ENCODE peak calls at places on chromosomes 12 and 14, in nine cellular contexts. Y is dorsolateral prefrontal cortex; I is A549; W is uterus; F is H9; J is HepG2; D is substantia nigra; P is naive thymus-derived CD4-positive, alpha-beta T cell; B is testis. T is an unnamed sample.

GRCh38 chr12:108126990-108127468 is 2.1 kb upstream of the WSCD2 start:
- DNase-seq in Y (no peak), I (no peak), W (peak), F (no peak), J (no peak), D (no peak), P (no peak), B (no peak), T (no peak)

GRCh38 chr14:23070262-23071129 is 13.2 kb upstream of the CDH24 start:
- DNase-seq in Y (no peak), I (no peak), W (no peak), F (no peak), J (no peak), D (no peak), P (no peak), B (no peak), T (no peak)

GRCh38 chr12:106139422-106140141 is 828 bp upstream of the NUAK1 start:
- DNase-seq in Y (peak), I (peak), W (peak), F (peak), J (peak), D (peak), P (no peak), B (peak), T (peak)

GRCh38 chr12:1747609-1748008 is 56.7 kb downstream of the ADIPOR2 start:
- DNase-seq in Y (no peak), I (no peak), W (no peak), F (no peak), J (no peak), D (no peak), P (no peak), B (no peak), T (no peak)

GRCh38 chr12:106223485-106224391 is 24.1 kb downstream of the CKAP4 start:
- DNase-seq in Y (peak), I (peak), W (peak), F (peak), J (peak), D (peak), P (peak), B (peak), T (peak)

GRCh38 chr12:12872139-12872933 is 19.0 kb upstream of the GPRC5A start:
- DNase-seq in Y (no peak), I (peak), W (no peak), F (peak), J (peak), D (no peak), P (no peak), B (no peak), T (no peak)

GRCh38 chr12:116265361-116266128 is 11.9 kb downstream of the MED13L start:
- DNase-seq in Y (no peak), I (no peak), W (no peak), F (no peak), J (no peak), D (no peak), P (no peak), B (no peak), T (no peak)

GRCh38 chr12:45938566-45938965 is 51.8 kb downstream of the SCAF11 start:
- DNase-seq in Y (no peak), I (no peak), W (no peak), F (no peak), J (no peak), D (no peak), P (no peak), B (no peak), T (no peak)

GRCh38 chr14:76961631-76962302 is 66.7 kb downstream of the IRF2BPL start:
- DNase-seq in Y (peak), I (peak), W (peak), F (peak), J (peak), D (peak), P (peak), B (peak), T (peak)

GRCh38 chr12:111022386-111022785 is 102.0 kb upstream of the MYL2 start:
- DNase-seq in Y (no peak), I (no peak), W (no peak), F (no peak), J (no peak), D (no peak), P (no peak), B (no peak), T (no peak)

GRCh38 chr14:29240046-29240445 is 473.5 kb downstream of the FOXG1 start:
- DNase-seq in Y (no peak), I (peak), W (no peak), F (no peak), J (no peak), D (no peak), P (no peak), B (no peak), T (no peak)

GRCh38 chr12:120628919-120629318 is 11.5 kb upstream of the CABP1 start:
- DNase-seq in Y (no peak), I (peak), W (no peak), F (peak), J (peak), D (no peak), P (no peak), B (peak), T (no peak)

GRCh38 chr12:55009171-55009570 is 10.6 kb upstream of the NEUROD4 start:
- DNase-seq in Y (no peak), I (no peak), W (no peak), F (no peak), J (no peak), D (no peak), P (no peak), B (no peak), T (no peak)

GRCh38 chr12:89994901-89995300 is 286.3 kb upstream of the ATP2B1 start:
- DNase-seq in Y (no peak), I (no peak), W (no peak), F (no peak), J (no peak), D (no peak), P (no peak), B (no peak), T (no peak)

GRCh38 chr12:100249936-100250335 is 16.9 kb downstream of the DEPDC4 start:
- DNase-seq in Y (no peak), I (no peak), W (no peak), F (no peak), J (no peak), D (no peak), P (no peak), B (no peak), T (no peak)

GRCh38 chr12:64797156-64797555 is 27.3 kb upstream of the TBC1D30 start:
- DNase-seq in Y (no peak), I (peak), W (no peak), F (no peak), J (peak), D (no peak), P (no peak), B (no peak), T (no peak)

GRCh38 chr14:72651715-72652114 is 242.2 kb downstream of the DPF3 start:
- DNase-seq in Y (no peak), I (no peak), W (no peak), F (no peak), J (no peak), D (no peak), P (no peak), B (no peak), T (no peak)

GRCh38 chr14:87082917-87083316 is 910.1 kb downstream of the GALC start:
- DNase-seq in Y (no peak), I (no peak), W (no peak), F (no peak), J (no peak), D (no peak), P (no peak), B (no peak), T (no peak)

GRCh38 chr12:11607313-11608081 is 42.0 kb upstream of the ETV6 start:
- DNase-seq in Y (no peak), I (no peak), W (no peak), F (no peak), J (peak), D (no peak), P (no peak), B (no peak), T (no peak)

GRCh38 chr14:60515244-60515695 is 6.3 kb downstream of the SIX6 start:
- DNase-seq in Y (no peak), I (no peak), W (no peak), F (no peak), J (no peak), D (no peak), P (no peak), B (peak), T (no peak)

GRCh38 chr14:61542848-61543790 is 152.2 kb upstream of the HIF1A start:
- DNase-seq in Y (no peak), I (no peak), W (no peak), F (no peak), J (no peak), D (no peak), P (no peak), B (peak), T (no peak)

GRCh38 chr12:1806301-1807106 is 13.9 kb upstream of the LRTM2 start:
- DNase-seq in Y (peak), I (no peak), W (peak), F (no peak), J (no peak), D (no peak), P (no peak), B (no peak), T (no peak)

GRCh38 chr12:6387541-6387940 is 3.6 kb downstream of the LTBR start:
- DNase-seq in Y (no peak), I (no peak), W (no peak), F (peak), J (no peak), D (no peak), P (no peak), B (no peak), T (no peak)

GRCh38 chr12:6384499-6385436 is 806 bp downstream of the LTBR start:
- DNase-seq in Y (no peak), I (no peak), W (peak), F (peak), J (no peak), D (no peak), P (no peak), B (peak), T (no peak)

GRCh38 chr12:6386522-6386921 is 2.6 kb downstream of the LTBR start:
- DNase-seq in Y (no peak), I (no peak), W (no peak), F (no peak), J (no peak), D (no peak), P (no peak), B (no peak), T (no peak)

GRCh38 chr12:6383572-6384498 is at the start of gene LTBR:
- DNase-seq in Y (peak), I (peak), W (peak), F (peak), J (peak), D (peak), P (no peak), B (peak), T (peak)

DNA sequence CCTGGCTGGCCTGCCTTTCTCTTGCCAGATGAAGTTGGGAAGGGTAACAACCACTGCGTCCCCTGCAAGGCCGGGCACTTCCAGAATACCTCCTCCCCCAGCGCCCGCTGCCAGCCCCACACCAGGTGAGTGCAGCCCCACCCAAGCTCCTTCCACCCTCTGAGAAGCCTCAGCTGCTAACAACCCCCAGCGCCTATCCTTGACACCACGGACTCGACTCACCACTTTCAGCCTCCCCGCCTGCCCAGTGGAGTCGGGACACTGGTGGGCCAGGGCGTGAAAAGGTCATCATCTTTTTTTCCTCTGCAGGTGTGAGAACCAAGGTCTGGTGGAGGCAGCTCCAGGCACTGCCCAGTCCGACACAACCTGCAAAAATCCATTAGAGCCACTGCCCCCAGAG is 2.1 kb downstream of the LTBR start:
- DNase-seq in Y (no peak), I (no peak), W (no peak), F (peak), J (no peak), D (no peak), P (no peak), B (no peak), T (no peak)
- H3K27ac ChIP-seq in Y (no peak), I (peak), W (peak), F (no peak), J (no peak), D (no peak), P (no peak), B (no peak), T (peak)

DNA sequence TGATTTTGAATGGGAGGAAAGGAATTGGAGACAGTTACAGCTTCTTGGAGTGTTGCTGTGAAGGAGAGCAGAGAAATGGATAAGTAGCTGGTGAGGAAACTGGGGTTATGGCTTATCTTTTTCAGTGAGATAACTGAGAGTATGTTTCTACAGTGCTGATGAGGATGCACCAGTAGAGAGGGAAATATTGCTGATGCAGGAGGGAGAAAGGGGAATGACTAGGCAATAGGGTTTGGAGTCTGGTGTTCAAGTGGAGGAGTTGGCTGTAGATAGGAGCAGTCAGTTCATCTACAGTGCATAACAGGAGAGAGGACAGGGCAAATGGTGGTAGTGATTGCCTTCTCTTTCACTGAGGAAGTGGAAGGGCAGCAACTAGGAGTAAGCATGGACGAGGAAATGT is 33.0 kb downstream of the SPATS2 start:
- DNase-seq in Y (no peak), I (no peak), W (no peak), F (no peak), J (no peak), D (no peak), P (no peak), B (no peak), T (no peak)
- H3K27ac ChIP-seq in Y (no peak), I (no peak), W (no peak), F (no peak), J (no peak), D (no peak), P (no peak), B (no peak), T (no peak)

DNA sequence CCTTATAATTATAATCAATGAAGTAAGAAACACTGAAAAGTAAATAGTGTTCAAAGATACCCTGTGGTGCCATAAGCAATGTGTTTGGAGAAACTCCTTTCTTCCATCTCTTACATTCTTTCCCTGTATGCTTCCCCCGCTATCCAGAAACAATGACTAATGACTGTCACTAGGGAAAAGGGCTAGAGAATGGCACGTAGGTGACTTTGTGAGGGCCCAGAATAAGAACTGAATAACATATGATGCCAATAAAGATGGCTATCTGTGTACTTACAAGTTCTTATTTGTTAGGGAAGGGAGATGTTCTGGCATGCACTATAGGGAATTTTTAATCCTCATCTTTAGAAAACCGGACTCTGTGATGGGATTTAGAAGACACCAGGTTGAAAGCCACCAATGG is 4.7 kb upstream of the KRT7 start:
- DNase-seq in Y (no peak), I (no peak), W (no peak), F (no peak), J (no peak), D (no peak), P (no peak), B (no peak), T (no peak)
- H3K27ac ChIP-seq in Y (no peak), I (peak), W (no peak), F (no peak), J (no peak), D (no peak), P (no peak), B (no peak), T (no peak)

DNA sequence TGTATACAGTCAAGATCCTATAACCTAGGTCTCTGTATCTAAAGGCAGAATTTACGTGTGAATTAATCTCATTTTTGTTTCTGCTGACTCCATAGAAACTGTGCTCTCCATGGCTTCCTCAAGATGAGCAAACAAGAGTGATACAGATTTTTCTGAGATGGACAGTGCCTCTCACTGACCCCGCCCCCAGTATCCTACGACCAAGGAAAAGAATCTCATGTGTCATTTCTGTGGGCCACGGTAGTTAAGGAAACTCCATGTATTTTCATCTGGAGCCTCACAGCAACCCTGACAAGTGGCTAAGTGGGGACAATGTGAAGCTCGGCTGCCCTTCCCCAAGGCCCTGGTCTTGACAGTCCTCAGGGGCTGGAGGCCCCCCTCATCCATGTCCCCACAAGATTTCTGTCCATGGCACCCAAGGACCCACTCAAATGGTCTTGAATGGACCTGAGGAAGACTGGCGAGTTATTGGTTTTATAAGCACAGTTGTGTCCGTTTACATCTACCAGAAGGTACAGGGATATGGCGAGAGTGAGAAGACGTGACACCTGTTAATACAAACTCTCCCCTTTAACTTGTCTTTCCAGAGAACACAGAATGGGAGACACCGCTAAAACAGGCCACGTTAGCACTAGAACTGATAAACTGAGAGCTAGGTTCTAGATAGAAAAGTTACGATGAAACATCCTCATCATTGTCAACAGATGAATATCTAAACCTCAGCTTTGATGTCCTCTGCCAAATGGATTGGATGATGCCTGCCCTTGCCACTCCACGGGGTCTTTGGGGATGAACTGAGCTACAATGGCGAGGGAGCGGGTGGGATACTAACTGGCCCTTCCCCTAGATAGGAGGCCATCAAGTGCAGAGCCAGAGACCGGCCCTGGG is 108.4 kb upstream of the EGLN3 start:
- DNase-seq in Y (no peak), I (peak), W (no peak), F (no peak), J (no peak), D (no peak), P (no peak), B (no peak), T (no peak)
- H3K27ac ChIP-seq in Y (peak), I (peak), W (peak), F (no peak), J (peak), D (peak), P (no peak), B (peak), T (peak)

GRCh38 chr14:89617471-89618291 is 200.6 kb upstream of the FOXN3 start:
- DNase-seq in Y (peak), I (no peak), W (no peak), F (no peak), J (peak), D (peak), P (peak), B (peak), T (no peak)
- H3K27ac ChIP-seq in Y (peak), I (no peak), W (peak), F (peak), J (peak), D (peak), P (peak), B (peak), T (peak)

GRCh38 chr12:123238330-123238682 is 5.1 kb downstream of the MTRFR start:
- DNase-seq in Y (peak), I (no peak), W (no peak), F (no peak), J (no peak), D (no peak), P (no peak), B (no peak), T (no peak)
- H3K27ac ChIP-seq in Y (no peak), I (no peak), W (peak), F (no peak), J (no peak), D (no peak), P (peak), B (no peak), T (no peak)

GRCh38 chr12:42422785-42423184 is 96.8 kb downstream of the PPHLN1 start:
- DNase-seq in Y (no peak), I (no peak), W (no peak), F (no peak), J (no peak), D (no peak), P (no peak), B (no peak), T (no peak)

GRCh38 chr12:42421844-42422779 is 96.1 kb downstream of the PPHLN1 start:
- DNase-seq in Y (no peak), I (peak), W (no peak), F (no peak), J (no peak), D (no peak), P (no peak), B (no peak), T (no peak)

GRCh38 chr12:42428850-42429249 is 102.9 kb downstream of the PPHLN1 start:
- DNase-seq in Y (no peak), I (no peak), W (no peak), F (no peak), J (no peak), D (no peak), P (no peak), B (no peak), T (no peak)

DNA sequence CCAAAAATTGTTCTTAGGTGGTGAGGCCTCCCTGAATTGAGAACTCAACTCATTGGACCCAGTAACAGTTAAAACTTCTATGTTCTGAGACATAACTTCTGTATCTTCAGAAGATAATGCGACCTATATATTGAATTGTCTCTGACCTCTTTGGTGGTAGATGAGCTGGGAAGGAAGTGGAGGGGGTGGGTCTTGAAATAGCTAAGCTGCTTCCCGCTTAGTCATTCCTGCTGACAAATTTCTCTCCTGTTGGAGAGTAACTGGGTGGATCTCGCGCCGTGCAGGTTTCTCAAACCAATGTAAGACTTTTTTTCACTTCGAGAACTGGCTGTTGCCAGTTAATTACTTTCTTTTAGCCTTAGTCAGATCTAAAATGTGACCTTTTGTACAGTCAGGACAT is 100.8 kb downstream of the PPHLN1 start:
- DNase-seq in Y (no peak), I (peak), W (no peak), F (peak), J (no peak), D (no peak), P (no peak), B (no peak), T (no peak)
- H3K27ac ChIP-seq in Y (no peak), I (peak), W (no peak), F (no peak), J (no peak), D (no peak), P (no peak), B (no peak), T (no peak)

T was measured in coronary artery.